ENCODE peak calls at places on chromosomes 1 and 21, in six cellular contexts. W, S, F, O, R and E are unnamed samples.

GRCh38 chr1:24567792-24568388 is 12.0 kb downstream of the NCMAP start:
- DNase-seq in O (no peak), S (no peak), R (no peak), W (no peak), F (peak; percentile 75), E (no peak)

GRCh38 chr1:2085080-2085479 is 34.9 kb downstream of the PRKCZ start:
- DNase-seq in F (peak; percentile 12), R (no peak), O (no peak), S (no peak), W (no peak), E (no peak)

GRCh38 chr1:66788231-66788939 is 12.7 kb downstream of the INSL5 start:
- DNase-seq in S (no peak), F (peak; percentile 89), W (no peak), O (no peak), R (no peak), E (no peak)

GRCh38 chr1:11847667-11848445 is at the start of gene NPPA:
- DNase-seq in R (no peak), O (peak; percentile 67), F (no peak), S (no peak), W (peak; percentile 55), E (peak; percentile 13)

GRCh38 chr1:99763956-99764355 is 2.5 kb downstream of the FRRS1 start:
- DNase-seq in W (no peak), S (no peak), R (no peak), O (no peak), F (peak; percentile 74), E (no peak)

GRCh38 chr1:27416387-27417111 is 24.1 kb downstream of the GPR3 start:
- DNase-seq in S (peak; percentile 91), W (no peak), O (no peak), F (peak; percentile 81), R (peak; percentile 64), E (no peak)

GRCh38 chr1:232472485-232473041 is 157.4 kb downstream of the SIPA1L2 start:
- DNase-seq in S (no peak), R (no peak), W (peak; percentile 43), O (no peak), F (no peak), E (peak; percentile 50)

GRCh38 chr1:30377230-30378022 is 346.0 kb downstream of the MATN1 start:
- DNase-seq in R (no peak), S (no peak), O (no peak), F (no peak), W (no peak), E (no peak)

GRCh38 chr1:910881-911721 is 12.6 kb upstream of the SAMD11 start:
- DNase-seq in W (no peak), F (peak; percentile 77), R (peak; percentile 2), S (no peak), O (no peak), E (no peak)

GRCh38 chr1:38605091-38605490 is 254.5 kb downstream of the RRAGC start:
- DNase-seq in F (no peak), O (no peak), S (no peak), W (no peak), R (no peak), E (no peak)

GRCh38 chr1:91798241-91798648 is 87.7 kb downstream of the TGFBR3 start:
- DNase-seq in R (no peak), S (no peak), F (no peak), W (no peak), O (no peak), E (no peak)

GRCh38 chr1:32454726-32455125 is 10.1 kb upstream of the ZBTB8B start:
- DNase-seq in R (no peak), F (peak; percentile 59), W (no peak), O (no peak), S (no peak), E (no peak)

GRCh38 chr21:35217504-35218060 is 168.5 kb upstream of the RUNX1 start:
- DNase-seq in W (no peak), R (no peak), S (no peak), O (no peak), F (peak; percentile 98), E (no peak)

GRCh38 chr1:112465122-112465521 is 43.6 kb upstream of the WNT2B start:
- DNase-seq in W (no peak), O (no peak), F (peak; percentile 56), R (no peak), S (no peak), E (no peak)

GRCh38 chr1:178094752-178095645 is 1.1 kb downstream of the RASAL2 start:
- DNase-seq in S (no peak), R (no peak), W (no peak), F (peak; percentile 25), O (no peak), E (no peak)

GRCh38 chr1:242004751-242005495 is 6.0 kb upstream of the MAP1LC3C start:
- DNase-seq in S (peak; percentile 40), F (no peak), W (no peak), R (no peak), O (no peak), E (no peak)

GRCh38 chr1:86152887-86153286 is 3.7 kb downstream of the COL24A1 start:
- DNase-seq in S (no peak), O (no peak), R (no peak), F (no peak), W (no peak), E (no peak)

GRCh38 chr1:147389532-147390184 is 147.2 kb downstream of the CHD1L start:
- DNase-seq in R (peak; percentile 9), S (peak; percentile 78), F (peak; percentile 52), W (peak; percentile 11), O (no peak), E (peak; percentile 11)

GRCh38 chr1:11610629-11611180 is 43.5 kb downstream of the FBXO2 start:
- DNase-seq in O (no peak), W (no peak), F (no peak), R (no peak), S (no peak), E (no peak)

GRCh38 chr1:154880651-154881050 is 10.6 kb upstream of the KCNN3 start:
- DNase-seq in S (no peak), F (no peak), O (no peak), W (no peak), R (no peak), E (no peak)

GRCh38 chr1:27787895-27788294 is 14.9 kb downstream of the STX12 start:
- DNase-seq in S (no peak), F (peak; percentile 78), O (no peak), R (no peak), W (no peak), E (peak; percentile 28)

GRCh38 chr1:38133304-38133703 is 86.7 kb upstream of the POU3F1 start:
- DNase-seq in O (no peak), S (no peak), W (no peak), R (no peak), F (no peak), E (no peak)

GRCh38 chr1:235910357-235911299 is 43.9 kb upstream of the LYST start:
- DNase-seq in S (no peak), W (no peak), F (peak; percentile 96), R (no peak), O (no peak), E (peak; percentile 91)

GRCh38 chr1:45407888-45408287 is 67.6 kb upstream of the MUTYH start:
- DNase-seq in F (no peak), W (no peak), S (no peak), O (no peak), R (no peak), E (no peak)

GRCh38 chr1:213934642-213935041 is 53.1 kb upstream of the PROX1 start:
- DNase-seq in O (peak; percentile 79), W (no peak), F (peak; percentile 36), S (no peak), R (no peak), E (no peak)

GRCh38 chr1:155241851-155242264 is 13.4 kb downstream of the ENTREP3 start:
- DNase-seq in R (no peak), S (no peak), F (no peak), O (no peak), W (no peak), E (no peak)

GRCh38 chr1:43454270-43455011 is 710 bp upstream of the HYI start:
- DNase-seq in R (no peak), W (peak; percentile 56), O (peak; percentile 80), F (peak; percentile 90), S (peak; percentile 62), E (peak; percentile 51)
- H3K4me3 ChIP-seq in R (peak overlapping the region; percentile 49), W (peak overlapping the region; percentile 45), O (peak overlapping the region; percentile 65), F (peak overlapping the region; percentile 49), S (no peak overlapping the region), E (peak overlapping the region; percentile 59)

DNA sequence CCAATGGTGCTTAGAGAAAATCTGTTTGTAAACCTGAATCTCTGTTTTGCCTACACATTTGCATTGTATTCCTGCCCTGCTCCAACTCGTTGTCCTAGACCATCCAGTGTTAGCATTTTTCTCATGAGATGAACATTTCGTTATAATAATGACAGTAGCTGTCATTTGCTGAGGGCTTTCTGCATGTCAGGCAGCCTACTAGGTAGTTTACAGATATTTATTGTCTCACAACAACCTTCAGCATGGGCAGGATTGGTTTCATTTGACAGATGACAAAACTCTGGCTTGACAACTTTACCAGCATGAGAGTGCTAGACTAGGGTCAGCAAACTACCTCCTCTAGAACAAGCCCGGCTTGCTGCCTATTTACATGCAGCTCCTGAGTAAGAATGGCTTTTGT is 10.1 kb downstream of the ST6GALNAC3 start:
- DNase-seq in W (no peak), R (no peak), S (no peak), F (no peak), O (no peak), E (no peak)
- H3K4me3 ChIP-seq in W (no peak overlapping the region), R (no peak overlapping the region), S (no peak overlapping the region), F (no peak overlapping the region), O (no peak overlapping the region), E (no peak overlapping the region)

GRCh38 chr1:56643661-56644060 is 1.5 kb upstream of the PRKAA2 start:
- DNase-seq in R (no peak), W (no peak), S (no peak), O (no peak), F (no peak), E (no peak)
- H3K4me3 ChIP-seq in R (no peak overlapping the region), W (no peak overlapping the region), S (no peak overlapping the region), O (no peak overlapping the region), F (no peak overlapping the region), E (no peak overlapping the region)

DNA sequence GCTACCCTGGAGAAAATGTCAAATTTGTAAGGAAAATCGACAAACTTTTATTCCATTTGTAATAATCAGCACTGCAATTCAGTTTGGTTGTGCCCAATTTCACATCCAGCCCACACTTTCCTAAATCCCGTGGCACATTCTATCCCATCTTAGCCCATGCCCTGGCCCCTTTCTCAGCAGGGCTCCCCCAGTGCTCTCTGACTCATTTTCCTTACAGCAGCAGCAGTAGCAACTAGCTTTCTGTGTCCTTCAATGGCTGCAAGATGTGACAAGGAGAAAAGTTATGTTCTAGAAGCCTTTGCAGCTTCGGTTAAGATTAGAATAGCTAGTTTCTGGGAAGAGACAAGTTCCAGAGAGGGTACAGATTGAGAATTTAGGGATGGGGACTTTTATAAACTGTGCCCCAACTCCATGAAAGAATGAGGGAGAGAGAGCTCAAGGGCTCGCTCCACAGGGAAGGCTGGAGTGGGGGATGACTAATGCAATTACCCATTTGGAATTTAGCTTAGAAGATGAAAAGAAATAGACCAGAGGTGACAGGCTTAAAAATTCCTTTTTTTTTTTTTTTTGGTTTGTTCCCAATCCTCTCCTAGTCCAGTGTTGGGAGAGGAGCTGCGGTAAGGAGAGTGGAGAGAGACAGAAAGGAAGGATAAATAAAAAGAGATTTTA is 47.0 kb upstream of the POU2F1 start:
- DNase-seq in W (no peak), F (peak; percentile 36), S (no peak), R (no peak), O (no peak), E (no peak)
- H3K4me3 ChIP-seq in W (no peak overlapping the region), F (no peak overlapping the region), S (no peak overlapping the region), R (no peak overlapping the region), O (no peak overlapping the region), E (no peak overlapping the region)

DNA sequence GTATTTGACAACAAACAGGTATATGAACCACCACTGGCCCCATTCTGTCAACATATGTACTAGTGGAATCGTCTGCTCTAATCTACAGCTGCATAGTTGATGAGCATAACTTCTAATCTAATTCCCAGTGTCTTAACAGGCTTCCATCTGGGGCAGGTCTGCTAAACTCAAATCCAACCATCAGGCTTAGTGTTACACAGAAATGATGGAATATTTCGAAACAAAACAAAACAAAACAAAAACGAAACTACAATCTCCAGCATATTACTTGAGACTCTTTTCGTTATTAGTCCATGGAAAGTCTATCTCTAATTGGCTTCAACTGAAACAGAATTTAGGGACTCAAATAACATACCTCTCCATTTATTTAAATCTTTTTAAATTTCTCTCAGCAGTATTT is 37.6 kb downstream of the DIPK1A start:
- DNase-seq in W (no peak), S (no peak), F (no peak), O (no peak), R (no peak), E (no peak)
- H3K4me3 ChIP-seq in W (no peak overlapping the region), S (no peak overlapping the region), F (no peak overlapping the region), O (no peak overlapping the region), R (no peak overlapping the region), E (no peak overlapping the region)